ENCODE peak calls at places on chromosome 12, in six cellular contexts. One of them, this sample, is unnamed.
A peak's percentile ranks its signal among the peaks of the same experiment; 100 is the strongest.

GRCh38 chr12:69906411-69907216 is 81.6 kb downstream of the MYRFL start:
- DNase-seq in mesenchymal stem cell: no peak
- DNase-seq in IMR-90: no peak
- DNase-seq in trophoblast cell: no peak
- DNase-seq in H9: no peak
- DNase-seq in H1: no peak
- DNase-seq in this sample: no peak

GRCh38 chr12:128803788-128804187 is 20.0 kb downstream of the SLC15A4 start:
- DNase-seq in mesenchymal stem cell: no peak
- DNase-seq in IMR-90: no peak
- DNase-seq in trophoblast cell: no peak
- DNase-seq in H9: no peak
- DNase-seq in H1: no peak
- DNase-seq in this sample: no peak

GRCh38 chr12:132154341-132154761 is 10.1 kb downstream of the NOC4L start:
- DNase-seq in mesenchymal stem cell: no peak
- DNase-seq in IMR-90: no peak
- DNase-seq in trophoblast cell: peak; percentile 27
- DNase-seq in H9: no peak
- DNase-seq in H1: no peak
- DNase-seq in this sample: no peak

GRCh38 chr12:3797649-3798048 is 44.7 kb upstream of the CRACR2A start:
- DNase-seq in mesenchymal stem cell: no peak
- DNase-seq in IMR-90: no peak
- DNase-seq in trophoblast cell: no peak
- DNase-seq in H9: no peak
- DNase-seq in H1: no peak
- DNase-seq in this sample: no peak

GRCh38 chr12:56633465-56634241 is 3.5 kb upstream of the BAZ2A start:
- DNase-seq in mesenchymal stem cell: peak; percentile 8
- DNase-seq in IMR-90: no peak
- DNase-seq in trophoblast cell: peak; percentile 10
- DNase-seq in H9: no peak
- DNase-seq in H1: no peak
- DNase-seq in this sample: no peak

GRCh38 chr12:116164976-116165425 is 112.5 kb downstream of the MED13L start:
- DNase-seq in mesenchymal stem cell: peak; percentile 79
- DNase-seq in IMR-90: peak; percentile 81
- DNase-seq in trophoblast cell: no peak
- DNase-seq in H9: no peak
- DNase-seq in H1: no peak
- DNase-seq in this sample: no peak

GRCh38 chr12:105469701-105470100 is 139.2 kb downstream of the C12orf75 start:
- DNase-seq in mesenchymal stem cell: no peak
- DNase-seq in IMR-90: no peak
- DNase-seq in trophoblast cell: no peak
- DNase-seq in H9: peak; percentile 13
- DNase-seq in H1: no peak
- DNase-seq in this sample: no peak

GRCh38 chr12:7161327-7161726 is 28.2 kb upstream of the PEX5 start:
- DNase-seq in mesenchymal stem cell: no peak
- DNase-seq in IMR-90: no peak
- DNase-seq in trophoblast cell: no peak
- DNase-seq in H9: no peak
- DNase-seq in H1: no peak
- DNase-seq in this sample: no peak

GRCh38 chr12:5789469-5789968 is 155.5 kb downstream of the ANO2 start:
- DNase-seq in mesenchymal stem cell: peak; percentile 75
- DNase-seq in IMR-90: no peak
- DNase-seq in trophoblast cell: no peak
- DNase-seq in H9: no peak
- DNase-seq in H1: no peak
- DNase-seq in this sample: no peak

GRCh38 chr12:12916135-12916956 is 25.0 kb downstream of the GPRC5A start:
- DNase-seq in mesenchymal stem cell: peak; percentile 80
- DNase-seq in IMR-90: peak; percentile 73
- DNase-seq in trophoblast cell: peak; percentile 96
- DNase-seq in H9: peak; percentile 91
- DNase-seq in H1: peak; percentile 57
- DNase-seq in this sample: peak; percentile 82

GRCh38 chr12:51326762-51327439 is 2.9 kb upstream of the BIN2 start:
- DNase-seq in mesenchymal stem cell: peak; percentile 68
- DNase-seq in IMR-90: peak; percentile 49
- DNase-seq in trophoblast cell: peak; percentile 80
- DNase-seq in H9: no peak
- DNase-seq in H1: no peak
- DNase-seq in this sample: no peak

GRCh38 chr12:110741371-110741770 is 1.3 kb downstream of the PPP1CC start:
- DNase-seq in mesenchymal stem cell: peak; percentile 30
- DNase-seq in IMR-90: no peak
- DNase-seq in trophoblast cell: no peak
- DNase-seq in H9: no peak
- DNase-seq in H1: no peak
- DNase-seq in this sample: no peak

GRCh38 chr12:34400986-34401658 is 378.8 kb downstream of the ALG10 start:
- DNase-seq in mesenchymal stem cell: no peak
- DNase-seq in IMR-90: no peak
- DNase-seq in trophoblast cell: no peak
- DNase-seq in H9: peak; percentile 20
- DNase-seq in H1: no peak
- DNase-seq in this sample: no peak

GRCh38 chr12:108337235-108338223 is 1.6 kb downstream of the CMKLR1 start:
- DNase-seq in mesenchymal stem cell: no peak
- DNase-seq in IMR-90: peak; percentile 8
- DNase-seq in trophoblast cell: peak; percentile 75
- DNase-seq in H9: peak; percentile 74
- DNase-seq in H1: no peak
- DNase-seq in this sample: no peak

GRCh38 chr12:88401153-88401552 is 179.1 kb downstream of the KITLG start:
- DNase-seq in mesenchymal stem cell: no peak
- DNase-seq in IMR-90: peak; percentile 58
- DNase-seq in trophoblast cell: no peak
- DNase-seq in H9: no peak
- DNase-seq in H1: no peak
- DNase-seq in this sample: no peak

GRCh38 chr12:24025153-24025798 is 75.8 kb upstream of the SOX5 start:
- DNase-seq in mesenchymal stem cell: peak; percentile 38
- DNase-seq in IMR-90: peak; percentile 5
- DNase-seq in trophoblast cell: peak; percentile 45
- DNase-seq in H9: no peak
- DNase-seq in H1: no peak
- DNase-seq in this sample: no peak

GRCh38 chr12:124491856-124492420 is 75.5 kb downstream of the NCOR2 start:
- DNase-seq in mesenchymal stem cell: no peak
- DNase-seq in IMR-90: no peak
- DNase-seq in trophoblast cell: peak; percentile 89
- DNase-seq in H9: no peak
- DNase-seq in H1: no peak
- DNase-seq in this sample: no peak

GRCh38 chr12:124492879-124493808 is 74.3 kb downstream of the NCOR2 start:
- DNase-seq in mesenchymal stem cell: no peak
- DNase-seq in IMR-90: no peak
- DNase-seq in trophoblast cell: peak; percentile 84
- DNase-seq in H9: no peak
- DNase-seq in H1: no peak
- DNase-seq in this sample: no peak

GRCh38 chr12:124495194-124495983 is 72.0 kb downstream of the NCOR2 start:
- DNase-seq in mesenchymal stem cell: no peak
- DNase-seq in IMR-90: no peak
- DNase-seq in trophoblast cell: no peak
- DNase-seq in H9: no peak
- DNase-seq in H1: no peak
- DNase-seq in this sample: no peak

GRCh38 chr12:124494751-124495129 is 72.7 kb downstream of the NCOR2 start:
- DNase-seq in mesenchymal stem cell: no peak
- DNase-seq in IMR-90: no peak
- DNase-seq in trophoblast cell: no peak
- DNase-seq in H9: no peak
- DNase-seq in H1: no peak
- DNase-seq in this sample: no peak

DNA sequence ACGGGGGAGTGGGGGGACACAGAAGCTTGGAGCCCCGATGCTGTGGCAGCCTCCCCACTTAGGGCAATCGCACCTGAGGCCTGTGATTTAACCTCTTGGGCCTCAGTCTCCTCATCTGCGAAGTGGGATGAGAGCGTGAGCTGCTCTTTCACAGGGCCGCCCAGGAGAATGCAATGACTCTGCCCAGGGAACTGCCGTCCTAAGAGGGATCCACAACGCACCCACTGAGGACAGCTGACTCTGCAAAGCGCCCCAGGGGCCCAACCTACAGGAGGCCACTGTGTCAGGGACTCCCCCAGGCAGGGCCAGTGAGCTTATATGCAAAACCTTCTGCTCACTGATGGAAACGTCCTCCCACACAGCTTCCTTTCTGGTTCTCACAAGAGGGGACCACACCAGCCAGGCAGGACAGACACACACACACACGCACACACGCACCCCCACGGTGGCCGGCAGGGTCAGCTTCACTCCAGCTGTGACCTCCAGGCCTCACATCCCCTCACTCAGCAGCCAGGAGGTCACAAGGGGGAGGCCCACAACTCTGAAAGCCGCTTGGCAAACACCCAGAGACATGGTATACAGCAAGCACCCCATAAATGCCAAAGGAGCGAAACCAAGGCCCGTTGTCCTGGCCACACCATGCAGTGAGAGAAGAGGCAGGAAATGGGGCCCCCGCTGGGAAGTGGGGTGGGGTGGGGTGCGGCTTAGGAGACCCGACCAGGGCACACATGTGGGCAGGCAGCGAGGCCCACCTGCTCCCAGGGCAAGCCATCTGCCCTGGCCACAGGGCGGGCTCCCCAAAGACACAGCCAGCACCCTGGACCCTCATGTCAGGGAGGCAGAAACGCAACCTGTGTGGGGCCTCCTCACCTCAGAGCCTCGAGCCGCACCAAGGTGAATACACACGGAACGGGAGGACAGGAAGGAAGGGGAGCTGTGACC is 73.3 kb downstream of the NCOR2 start:
- DNase-seq in mesenchymal stem cell: no peak
- DNase-seq in IMR-90: no peak
- DNase-seq in trophoblast cell: no peak
- DNase-seq in H9: no peak
- DNase-seq in H1: no peak
- DNase-seq in this sample: no peak
- H3K79me1 ChIP-seq in mesenchymal stem cell: peaks cover 19% of the 10 kb centered on the region
- H3K79me1 ChIP-seq in IMR-90: peaks cover 94% of the 10 kb centered on the region
- H3K79me1 ChIP-seq in trophoblast cell: no peaks in the 10 kb centered on the region
- H3K79me1 ChIP-seq in H9: peaks cover 12% of the 10 kb centered on the region
- H3K79me1 ChIP-seq in H1: peaks cover 25% of the 10 kb centered on the region
- H3K79me1 ChIP-seq in this sample: peaks cover 21% of the 10 kb centered on the region

GRCh38 chr12:101608301-101609133 is 13.7 kb downstream of the MYBPC1 start:
- DNase-seq in mesenchymal stem cell: no peak
- DNase-seq in IMR-90: no peak
- DNase-seq in trophoblast cell: no peak
- DNase-seq in H9: no peak
- DNase-seq in H1: no peak
- DNase-seq in this sample: no peak

GRCh38 chr12:101616027-101616494 is 21.3 kb downstream of the MYBPC1 start:
- DNase-seq in mesenchymal stem cell: no peak
- DNase-seq in IMR-90: no peak
- DNase-seq in trophoblast cell: peak; percentile 46
- DNase-seq in H9: no peak
- DNase-seq in H1: no peak
- DNase-seq in this sample: no peak

GRCh38 chr12:101607894-101608293 is 13.1 kb downstream of the MYBPC1 start:
- DNase-seq in mesenchymal stem cell: no peak
- DNase-seq in IMR-90: no peak
- DNase-seq in trophoblast cell: no peak
- DNase-seq in H9: no peak
- DNase-seq in H1: no peak
- DNase-seq in this sample: no peak

GRCh38 chr12:101609198-101609597 is 14.4 kb downstream of the MYBPC1 start:
- DNase-seq in mesenchymal stem cell: no peak
- DNase-seq in IMR-90: no peak
- DNase-seq in trophoblast cell: no peak
- DNase-seq in H9: no peak
- DNase-seq in H1: no peak
- DNase-seq in this sample: no peak

GRCh38 chr12:101612162-101612916 is 17.6 kb downstream of the MYBPC1 start:
- DNase-seq in mesenchymal stem cell: no peak
- DNase-seq in IMR-90: no peak
- DNase-seq in trophoblast cell: no peak
- DNase-seq in H9: no peak
- DNase-seq in H1: no peak
- DNase-seq in this sample: no peak
- H3K14ac ChIP-seq in mesenchymal stem cell: no peak overlapping the region
- H3K14ac ChIP-seq in IMR-90: no peak overlapping the region
- H3K14ac ChIP-seq in trophoblast cell: no peak overlapping the region
- H3K14ac ChIP-seq in H9: no peak overlapping the region
- H3K14ac ChIP-seq in H1: no peak overlapping the region
- H3K14ac ChIP-seq in this sample: no peak overlapping the region

DNA sequence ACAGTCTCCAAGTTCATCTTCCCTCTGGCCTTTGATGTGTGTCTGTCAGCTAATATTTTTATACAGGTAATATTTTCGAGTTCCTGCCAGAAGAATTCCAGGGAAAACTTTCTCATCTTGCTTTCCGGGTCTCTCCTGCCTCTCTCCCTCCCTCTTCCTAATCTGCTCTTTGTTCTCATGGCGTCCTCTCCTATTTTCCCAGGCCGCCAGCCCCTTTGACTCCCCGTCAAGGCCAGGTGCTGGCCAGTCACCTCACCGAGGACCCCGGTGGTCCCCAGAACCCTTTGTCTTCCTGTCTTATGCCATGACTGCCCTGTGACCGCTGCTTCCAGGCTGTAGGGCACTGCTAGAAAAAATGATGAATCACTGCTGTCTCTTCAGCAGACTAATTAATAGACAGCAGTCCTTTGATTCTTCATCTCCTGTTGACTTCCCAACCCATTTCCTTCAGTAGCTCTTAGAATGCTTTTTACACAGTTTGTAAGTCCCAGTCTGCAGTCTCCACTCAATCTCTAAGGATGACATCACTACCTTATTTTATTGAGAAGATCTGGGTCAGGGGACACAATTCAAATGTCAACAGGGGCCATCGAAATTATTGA is 40.7 kb downstream of the PPFIBP1 start:
- DNase-seq in mesenchymal stem cell: peak; percentile 43
- DNase-seq in IMR-90: no peak
- DNase-seq in trophoblast cell: peak; percentile 14
- DNase-seq in H9: no peak
- DNase-seq in H1: no peak
- DNase-seq in this sample: no peak
- H3K18ac ChIP-seq in mesenchymal stem cell: peak overlapping the region; percentile 54
- H3K18ac ChIP-seq in IMR-90: no peak overlapping the region
- H3K18ac ChIP-seq in trophoblast cell: peak overlapping the region; percentile 63
- H3K18ac ChIP-seq in H9: no peak overlapping the region
- H3K18ac ChIP-seq in H1: no peak overlapping the region
- H3K18ac ChIP-seq in this sample: no peak overlapping the region

DNA sequence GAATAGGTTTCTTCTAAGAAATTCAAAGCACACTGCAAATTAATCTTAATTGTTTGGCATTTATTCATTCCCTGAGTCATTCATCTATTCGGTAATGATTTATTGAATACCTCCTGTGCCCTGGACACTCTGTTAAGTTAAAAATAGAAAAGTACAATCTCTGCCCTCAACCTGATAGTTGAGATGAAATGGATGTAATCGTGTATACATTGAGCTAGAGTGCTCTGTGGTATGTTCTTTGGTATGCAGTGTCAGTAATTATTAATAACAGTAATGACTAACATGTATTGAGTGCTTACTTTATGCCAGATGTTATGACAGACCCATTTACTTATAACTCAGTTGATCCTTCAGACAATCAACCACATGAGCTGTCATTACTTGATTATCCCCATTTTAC is 47.6 kb downstream of the UTP20 start:
- DNase-seq in mesenchymal stem cell: no peak
- DNase-seq in IMR-90: no peak
- DNase-seq in trophoblast cell: no peak
- DNase-seq in H9: no peak
- DNase-seq in H1: no peak
- DNase-seq in this sample: no peak
- H3K79me1 ChIP-seq in mesenchymal stem cell: no peaks in the 10 kb centered on the region
- H3K79me1 ChIP-seq in IMR-90: no peaks in the 10 kb centered on the region
- H3K79me1 ChIP-seq in trophoblast cell: peaks cover 2% of the 10 kb centered on the region
- H3K79me1 ChIP-seq in H9: no peaks in the 10 kb centered on the region
- H3K79me1 ChIP-seq in H1: no peaks in the 10 kb centered on the region
- H3K79me1 ChIP-seq in this sample: no peaks in the 10 kb centered on the region

This sample was measured in neuronal stem cell.